ENCODE peak calls at places on chromosomes 6 and 20, in eight cellular contexts. One of them, this sample, is unnamed.

GRCh38 chr20:4281258-4282055 is 266.1 kb upstream of the RNF24 start:
- DNase-seq in stimulated activated naive CD8-positive, alpha-beta T cell treated with anti-CD3 and anti-CD28 coated beads, Interleukin-15, amount 100 ng/mL, for 72 hours: no peak
- DNase-seq in NCI-H2171: no peak
- DNase-seq in dermis microvascular lymphatic vessel endothelial cell: no peak
- DNase-seq in CD8-positive, alpha-beta memory T cell: no peak
- DNase-seq in GM04503: no peak
- DNase-seq in DMS53: no peak
- DNase-seq in non-pigmented ciliary epithelial cell: no peak
- DNase-seq in this sample: no peak

GRCh38 chr20:48375804-48376203 is 452.0 kb downstream of the PREX1 start:
- DNase-seq in stimulated activated naive CD8-positive, alpha-beta T cell treated with anti-CD3 and anti-CD28 coated beads, Interleukin-15, amount 100 ng/mL, for 72 hours: no peak
- DNase-seq in NCI-H2171: no peak
- DNase-seq in dermis microvascular lymphatic vessel endothelial cell: no peak
- DNase-seq in CD8-positive, alpha-beta memory T cell: no peak
- DNase-seq in GM04503: no peak
- DNase-seq in DMS53: no peak
- DNase-seq in non-pigmented ciliary epithelial cell: no peak
- DNase-seq in this sample: no peak

GRCh38 chr6:108119212-108120141 is 44.9 kb upstream of the OSTM1 start:
- DNase-seq in stimulated activated naive CD8-positive, alpha-beta T cell treated with anti-CD3 and anti-CD28 coated beads, Interleukin-15, amount 100 ng/mL, for 72 hours: no peak
- DNase-seq in NCI-H2171: no peak
- DNase-seq in dermis microvascular lymphatic vessel endothelial cell: no peak
- DNase-seq in CD8-positive, alpha-beta memory T cell: no peak
- DNase-seq in GM04503: no peak
- DNase-seq in DMS53: no peak
- DNase-seq in non-pigmented ciliary epithelial cell: no peak
- DNase-seq in this sample: no peak

GRCh38 chr6:25233226-25233625 is 45.9 kb upstream of the CARMIL1 start:
- DNase-seq in stimulated activated naive CD8-positive, alpha-beta T cell treated with anti-CD3 and anti-CD28 coated beads, Interleukin-15, amount 100 ng/mL, for 72 hours: no peak
- DNase-seq in NCI-H2171: no peak
- DNase-seq in dermis microvascular lymphatic vessel endothelial cell: no peak
- DNase-seq in CD8-positive, alpha-beta memory T cell: no peak
- DNase-seq in GM04503: no peak
- DNase-seq in DMS53: no peak
- DNase-seq in non-pigmented ciliary epithelial cell: no peak
- DNase-seq in this sample: no peak

GRCh38 chr6:168032383-168032760 is 34.9 kb downstream of the KIF25 start:
- DNase-seq in stimulated activated naive CD8-positive, alpha-beta T cell treated with anti-CD3 and anti-CD28 coated beads, Interleukin-15, amount 100 ng/mL, for 72 hours: no peak
- DNase-seq in NCI-H2171: no peak
- DNase-seq in dermis microvascular lymphatic vessel endothelial cell: peak; percentile 19
- DNase-seq in CD8-positive, alpha-beta memory T cell: no peak
- DNase-seq in GM04503: no peak
- DNase-seq in DMS53: no peak
- DNase-seq in non-pigmented ciliary epithelial cell: peak; percentile 70
- DNase-seq in this sample: no peak

GRCh38 chr6:63817492-63818050 is 182.0 kb downstream of the PHF3 start:
- DNase-seq in stimulated activated naive CD8-positive, alpha-beta T cell treated with anti-CD3 and anti-CD28 coated beads, Interleukin-15, amount 100 ng/mL, for 72 hours: no peak
- DNase-seq in NCI-H2171: no peak
- DNase-seq in dermis microvascular lymphatic vessel endothelial cell: no peak
- DNase-seq in CD8-positive, alpha-beta memory T cell: no peak
- DNase-seq in GM04503: no peak
- DNase-seq in DMS53: no peak
- DNase-seq in non-pigmented ciliary epithelial cell: no peak
- DNase-seq in this sample: no peak

GRCh38 chr6:142911395-142911794 is 33.6 kb downstream of the HIVEP2 start:
- DNase-seq in stimulated activated naive CD8-positive, alpha-beta T cell treated with anti-CD3 and anti-CD28 coated beads, Interleukin-15, amount 100 ng/mL, for 72 hours: no peak
- DNase-seq in NCI-H2171: no peak
- DNase-seq in dermis microvascular lymphatic vessel endothelial cell: no peak
- DNase-seq in CD8-positive, alpha-beta memory T cell: no peak
- DNase-seq in GM04503: no peak
- DNase-seq in DMS53: no peak
- DNase-seq in non-pigmented ciliary epithelial cell: no peak
- DNase-seq in this sample: no peak

GRCh38 chr6:151054304-151054703 is 185.5 kb upstream of the AKAP12 start:
- DNase-seq in stimulated activated naive CD8-positive, alpha-beta T cell treated with anti-CD3 and anti-CD28 coated beads, Interleukin-15, amount 100 ng/mL, for 72 hours: no peak
- DNase-seq in NCI-H2171: no peak
- DNase-seq in dermis microvascular lymphatic vessel endothelial cell: no peak
- DNase-seq in CD8-positive, alpha-beta memory T cell: no peak
- DNase-seq in GM04503: no peak
- DNase-seq in DMS53: no peak
- DNase-seq in non-pigmented ciliary epithelial cell: no peak
- DNase-seq in this sample: no peak

GRCh38 chr6:12955996-12956395 is 239.4 kb downstream of the PHACTR1 start:
- DNase-seq in stimulated activated naive CD8-positive, alpha-beta T cell treated with anti-CD3 and anti-CD28 coated beads, Interleukin-15, amount 100 ng/mL, for 72 hours: no peak
- DNase-seq in NCI-H2171: no peak
- DNase-seq in dermis microvascular lymphatic vessel endothelial cell: no peak
- DNase-seq in CD8-positive, alpha-beta memory T cell: no peak
- DNase-seq in GM04503: no peak
- DNase-seq in DMS53: no peak
- DNase-seq in non-pigmented ciliary epithelial cell: no peak
- DNase-seq in this sample: no peak

GRCh38 chr6:97113170-97113569 is 169.8 kb downstream of the MMS22L start:
- DNase-seq in stimulated activated naive CD8-positive, alpha-beta T cell treated with anti-CD3 and anti-CD28 coated beads, Interleukin-15, amount 100 ng/mL, for 72 hours: peak; percentile 68
- DNase-seq in NCI-H2171: no peak
- DNase-seq in dermis microvascular lymphatic vessel endothelial cell: no peak
- DNase-seq in CD8-positive, alpha-beta memory T cell: no peak
- DNase-seq in GM04503: no peak
- DNase-seq in DMS53: no peak
- DNase-seq in non-pigmented ciliary epithelial cell: no peak
- DNase-seq in this sample: no peak

GRCh38 chr6:117677553-117678131 is 2.4 kb downstream of the NUS1 start:
- DNase-seq in stimulated activated naive CD8-positive, alpha-beta T cell treated with anti-CD3 and anti-CD28 coated beads, Interleukin-15, amount 100 ng/mL, for 72 hours: no peak
- DNase-seq in NCI-H2171: no peak
- DNase-seq in dermis microvascular lymphatic vessel endothelial cell: peak; percentile 31
- DNase-seq in CD8-positive, alpha-beta memory T cell: no peak
- DNase-seq in GM04503: no peak
- DNase-seq in DMS53: no peak
- DNase-seq in non-pigmented ciliary epithelial cell: peak; percentile 9
- DNase-seq in this sample: no peak

GRCh38 chr20:63497946-63498935 is 642 bp downstream of the EEF1A2 start:
- DNase-seq in stimulated activated naive CD8-positive, alpha-beta T cell treated with anti-CD3 and anti-CD28 coated beads, Interleukin-15, amount 100 ng/mL, for 72 hours: no peak
- DNase-seq in NCI-H2171: no peak
- DNase-seq in dermis microvascular lymphatic vessel endothelial cell: peak; percentile 48
- DNase-seq in CD8-positive, alpha-beta memory T cell: no peak
- DNase-seq in GM04503: no peak
- DNase-seq in DMS53: peak; percentile 59
- DNase-seq in non-pigmented ciliary epithelial cell: no peak
- DNase-seq in this sample: no peak

GRCh38 chr6:138205437-138206094 is 12.7 kb downstream of the PBOV1 start:
- DNase-seq in stimulated activated naive CD8-positive, alpha-beta T cell treated with anti-CD3 and anti-CD28 coated beads, Interleukin-15, amount 100 ng/mL, for 72 hours: no peak
- DNase-seq in NCI-H2171: no peak
- DNase-seq in dermis microvascular lymphatic vessel endothelial cell: no peak
- DNase-seq in CD8-positive, alpha-beta memory T cell: no peak
- DNase-seq in GM04503: no peak
- DNase-seq in DMS53: no peak
- DNase-seq in non-pigmented ciliary epithelial cell: no peak
- DNase-seq in this sample: no peak

This sample was measured in GM13977.